ENCODE peak calls at places on chromosome 19, in four cellular contexts. One of them, this sample, is unnamed.

GRCh38 chr19:40798997-40799557 is at the start of gene EGLN2:
- DNase-seq in dorsolateral prefrontal cortex: no peak
- DNase-seq in left ventricle myocardium inferior: no peak
- DNase-seq in cardiac muscle cell: no peak
- DNase-seq in this sample: no peak

GRCh38 chr19:47716270-47716937 is 3.2 kb downstream of the EHD2 start:
- DNase-seq in dorsolateral prefrontal cortex: no peak
- DNase-seq in left ventricle myocardium inferior: no peak
- DNase-seq in cardiac muscle cell: no peak
- DNase-seq in this sample: no peak

GRCh38 chr19:45171211-45171623 is 6.8 kb downstream of the TRAPPC6A start:
- DNase-seq in dorsolateral prefrontal cortex: no peak
- DNase-seq in left ventricle myocardium inferior: no peak
- DNase-seq in cardiac muscle cell: peak; percentile 29
- DNase-seq in this sample: no peak

GRCh38 chr19:11535792-11536595 is 2.7 kb upstream of the CNN1 start:
- DNase-seq in dorsolateral prefrontal cortex: peak; percentile 88
- DNase-seq in left ventricle myocardium inferior: peak; percentile 92
- DNase-seq in cardiac muscle cell: peak; percentile 94
- DNase-seq in this sample: peak; percentile 94

GRCh38 chr19:38057954-38058690 is 151.1 kb downstream of the SIPA1L3 start:
- DNase-seq in dorsolateral prefrontal cortex: no peak
- DNase-seq in left ventricle myocardium inferior: no peak
- DNase-seq in cardiac muscle cell: no peak
- DNase-seq in this sample: no peak

GRCh38 chr19:52398091-52398461 is 427 bp downstream of the ZNF528 start:
- DNase-seq in dorsolateral prefrontal cortex: no peak
- DNase-seq in left ventricle myocardium inferior: no peak
- DNase-seq in cardiac muscle cell: peak; percentile 29
- DNase-seq in this sample: no peak

GRCh38 chr19:18464646-18465045 is 26.7 kb upstream of the ISYNA1 start:
- DNase-seq in dorsolateral prefrontal cortex: peak; percentile 84
- DNase-seq in left ventricle myocardium inferior: peak; percentile 83
- DNase-seq in cardiac muscle cell: peak; percentile 85
- DNase-seq in this sample: no peak

GRCh38 chr19:1416014-1416841 is 8.8 kb downstream of the DAZAP1 start:
- DNase-seq in dorsolateral prefrontal cortex: no peak
- DNase-seq in left ventricle myocardium inferior: no peak
- DNase-seq in cardiac muscle cell: no peak
- DNase-seq in this sample: no peak

GRCh38 chr19:9528757-9529336 is 9.6 kb downstream of the ZNF426 start:
- DNase-seq in dorsolateral prefrontal cortex: no peak
- DNase-seq in left ventricle myocardium inferior: no peak
- DNase-seq in cardiac muscle cell: peak; percentile 6
- DNase-seq in this sample: no peak

GRCh38 chr19:17553256-17553655 is 2.2 kb upstream of the COLGALT1 start:
- DNase-seq in dorsolateral prefrontal cortex: no peak
- DNase-seq in left ventricle myocardium inferior: peak; percentile 73
- DNase-seq in cardiac muscle cell: peak; percentile 98
- DNase-seq in this sample: no peak

GRCh38 chr19:11225815-11226214 is 13.6 kb upstream of the ANGPTL8 start:
- DNase-seq in dorsolateral prefrontal cortex: no peak
- DNase-seq in left ventricle myocardium inferior: no peak
- DNase-seq in cardiac muscle cell: no peak
- DNase-seq in this sample: no peak

GRCh38 chr19:52602931-52603330 is 32.8 kb downstream of the ZNF701 start:
- DNase-seq in dorsolateral prefrontal cortex: no peak
- DNase-seq in left ventricle myocardium inferior: no peak
- DNase-seq in cardiac muscle cell: no peak
- DNase-seq in this sample: no peak

GRCh38 chr19:2887391-2887914 is 13.3 kb upstream of the ZNF57 start:
- DNase-seq in dorsolateral prefrontal cortex: no peak
- DNase-seq in left ventricle myocardium inferior: no peak
- DNase-seq in cardiac muscle cell: peak; percentile 82
- DNase-seq in this sample: no peak

GRCh38 chr19:51668167-51668566 is 21.5 kb upstream of the SIGLEC14 start:
- DNase-seq in dorsolateral prefrontal cortex: no peak
- DNase-seq in left ventricle myocardium inferior: no peak
- DNase-seq in cardiac muscle cell: no peak
- DNase-seq in this sample: no peak

GRCh38 chr19:681029-681626 is 4.9 kb downstream of the FSTL3 start:
- DNase-seq in dorsolateral prefrontal cortex: no peak
- DNase-seq in left ventricle myocardium inferior: peak; percentile 55
- DNase-seq in cardiac muscle cell: no peak
- DNase-seq in this sample: peak; percentile 46

GRCh38 chr19:42563352-42564210 is 31.1 kb downstream of the CEACAM8 start:
- DNase-seq in dorsolateral prefrontal cortex: peak; percentile 28
- DNase-seq in left ventricle myocardium inferior: no peak
- DNase-seq in cardiac muscle cell: peak; percentile 60
- DNase-seq in this sample: no peak

GRCh38 chr19:2494447-2495129 is 18.7 kb downstream of the GADD45B start:
- DNase-seq in dorsolateral prefrontal cortex: peak; percentile 83
- DNase-seq in left ventricle myocardium inferior: peak; percentile 83
- DNase-seq in cardiac muscle cell: peak; percentile 88
- DNase-seq in this sample: peak; percentile 55

GRCh38 chr19:32868206-32868950 is 1.2 kb downstream of the SLC7A9 start:
- DNase-seq in dorsolateral prefrontal cortex: no peak
- DNase-seq in left ventricle myocardium inferior: no peak
- DNase-seq in cardiac muscle cell: no peak
- DNase-seq in this sample: no peak

GRCh38 chr19:46586294-46586693 is 14.8 kb upstream of the CALM3 start:
- DNase-seq in dorsolateral prefrontal cortex: no peak
- DNase-seq in left ventricle myocardium inferior: no peak
- DNase-seq in cardiac muscle cell: no peak
- DNase-seq in this sample: no peak

GRCh38 chr19:16571689-16572331 is 405 bp downstream of the SLC35E1 start:
- DNase-seq in dorsolateral prefrontal cortex: no peak
- DNase-seq in left ventricle myocardium inferior: no peak
- DNase-seq in cardiac muscle cell: peak; percentile 20
- DNase-seq in this sample: no peak

GRCh38 chr19:52369463-52370340 is at the start of gene ZNF880:
- DNase-seq in dorsolateral prefrontal cortex: peak; percentile 93
- DNase-seq in left ventricle myocardium inferior: peak; percentile 95
- DNase-seq in cardiac muscle cell: peak; percentile 96
- DNase-seq in this sample: peak; percentile 93

GRCh38 chr19:17107546-17108452 is 32.2 kb downstream of the MYO9B start:
- DNase-seq in dorsolateral prefrontal cortex: peak; percentile 77
- DNase-seq in left ventricle myocardium inferior: peak; percentile 65
- DNase-seq in cardiac muscle cell: peak; percentile 98
- DNase-seq in this sample: no peak

GRCh38 chr19:35153701-35154534 is 617 bp upstream of the FXYD5 start:
- DNase-seq in dorsolateral prefrontal cortex: no peak
- DNase-seq in left ventricle myocardium inferior: no peak
- DNase-seq in cardiac muscle cell: peak; percentile 48
- DNase-seq in this sample: peak; percentile 63

GRCh38 chr19:35557539-35558399 is 5.7 kb downstream of the ATP4A start:
- DNase-seq in dorsolateral prefrontal cortex: peak; percentile 19
- DNase-seq in left ventricle myocardium inferior: peak; percentile 51
- DNase-seq in cardiac muscle cell: peak; percentile 63
- DNase-seq in this sample: no peak

GRCh38 chr19:16628984-16629691 is 1.1 kb upstream of the MED26 start:
- DNase-seq in dorsolateral prefrontal cortex: no peak
- DNase-seq in left ventricle myocardium inferior: peak; percentile 37
- DNase-seq in cardiac muscle cell: peak; percentile 70
- DNase-seq in this sample: no peak

GRCh38 chr19:4830332-4830731 is 1.2 kb downstream of the TICAM1 start:
- DNase-seq in dorsolateral prefrontal cortex: no peak
- DNase-seq in left ventricle myocardium inferior: no peak
- DNase-seq in cardiac muscle cell: no peak
- DNase-seq in this sample: no peak

GRCh38 chr19:4831351-4832340 is at the start of gene TICAM1:
- DNase-seq in dorsolateral prefrontal cortex: peak; percentile 54
- DNase-seq in left ventricle myocardium inferior: peak; percentile 83
- DNase-seq in cardiac muscle cell: peak; percentile 70
- DNase-seq in this sample: peak; percentile 78

GRCh38 chr19:4830768-4831265 is 695 bp downstream of the TICAM1 start:
- DNase-seq in dorsolateral prefrontal cortex: no peak
- DNase-seq in left ventricle myocardium inferior: no peak
- DNase-seq in cardiac muscle cell: no peak
- DNase-seq in this sample: no peak

GRCh38 chr19:4832776-4833175 is 1.3 kb upstream of the TICAM1 start:
- DNase-seq in dorsolateral prefrontal cortex: no peak
- DNase-seq in left ventricle myocardium inferior: no peak
- DNase-seq in cardiac muscle cell: no peak
- DNase-seq in this sample: no peak

GRCh38 chr19:4829001-4829712 is 2.4 kb downstream of the TICAM1 start:
- DNase-seq in dorsolateral prefrontal cortex: no peak
- DNase-seq in left ventricle myocardium inferior: no peak
- DNase-seq in cardiac muscle cell: no peak
- DNase-seq in this sample: no peak
- TF ChIP-seq CTCF in dorsolateral prefrontal cortex: no peak
- TF ChIP-seq CTCF in left ventricle myocardium inferior: no peak
- TF ChIP-seq CTCF in cardiac muscle cell: no peak
- TF ChIP-seq CTCF in this sample: no peak

GRCh38 chr19:39197808-39198207 is 1.0 kb downstream of the NCCRP1 start:
- DNase-seq in dorsolateral prefrontal cortex: no peak
- DNase-seq in left ventricle myocardium inferior: no peak
- DNase-seq in cardiac muscle cell: no peak
- DNase-seq in this sample: no peak
- TF ChIP-seq CTCF in dorsolateral prefrontal cortex: no peak
- TF ChIP-seq CTCF in left ventricle myocardium inferior: no peak
- TF ChIP-seq CTCF in cardiac muscle cell: no peak
- TF ChIP-seq CTCF in this sample: no peak

DNA sequence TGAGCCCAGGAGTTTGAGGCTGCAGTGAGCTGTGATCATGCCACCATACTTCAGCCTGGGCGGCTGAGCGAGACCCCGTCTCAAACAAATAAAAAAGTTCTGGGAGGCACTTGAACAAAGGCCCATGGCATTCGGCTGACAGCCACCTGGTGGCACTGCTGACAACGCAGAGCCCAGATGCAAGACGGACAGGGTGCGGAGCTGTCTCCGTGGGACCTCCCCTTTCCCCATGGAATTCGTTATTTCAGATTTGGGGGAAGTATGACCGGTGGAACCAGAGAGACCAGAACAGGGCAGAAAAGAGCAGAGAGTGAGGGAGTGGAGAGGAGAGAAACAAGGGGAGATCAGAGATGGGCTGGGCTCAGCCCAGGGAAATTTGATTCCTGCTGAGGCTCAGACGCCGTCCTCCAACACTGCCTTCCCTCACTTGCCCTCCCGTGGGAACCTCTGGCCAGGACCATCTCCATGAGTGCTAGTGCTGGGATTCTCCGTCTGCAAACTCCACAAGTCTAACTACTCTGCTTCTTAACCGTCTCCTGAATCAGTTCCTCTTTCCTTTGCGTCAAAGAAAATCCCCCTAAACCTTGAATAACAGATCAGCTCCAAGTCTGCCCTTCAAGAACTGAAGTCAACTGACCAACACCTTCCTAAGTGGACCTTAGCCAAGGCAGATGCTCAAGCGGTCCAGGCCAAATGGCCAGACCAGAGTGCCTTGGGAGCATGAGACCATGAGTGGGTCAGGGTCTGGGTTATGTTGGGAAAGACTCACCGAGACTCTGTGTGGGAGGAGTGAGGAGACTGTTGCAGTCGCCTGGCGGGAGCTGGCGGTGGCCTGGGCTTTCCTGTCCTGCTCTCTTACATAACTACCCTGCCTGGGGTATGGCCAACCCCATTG is 11.9 kb upstream of the ATF5 start:
- DNase-seq in dorsolateral prefrontal cortex: no peak
- DNase-seq in left ventricle myocardium inferior: no peak
- DNase-seq in cardiac muscle cell: no peak
- DNase-seq in this sample: no peak
- TF ChIP-seq CTCF in dorsolateral prefrontal cortex: no peak
- TF ChIP-seq CTCF in left ventricle myocardium inferior: no peak
- TF ChIP-seq CTCF in cardiac muscle cell: no peak
- TF ChIP-seq CTCF in this sample: no peak

GRCh38 chr19:48740705-48741030 is 258 bp upstream of the RASIP1 start:
- DNase-seq in dorsolateral prefrontal cortex: no peak
- DNase-seq in left ventricle myocardium inferior: no peak
- DNase-seq in cardiac muscle cell: no peak
- DNase-seq in this sample: no peak

GRCh38 chr19:48739400-48739825 is 997 bp downstream of the RASIP1 start:
- DNase-seq in dorsolateral prefrontal cortex: no peak
- DNase-seq in left ventricle myocardium inferior: no peak
- DNase-seq in cardiac muscle cell: no peak
- DNase-seq in this sample: no peak

GRCh38 chr19:48739835-48740704 is at the start of gene RASIP1:
- DNase-seq in dorsolateral prefrontal cortex: no peak
- DNase-seq in left ventricle myocardium inferior: peak; percentile 68
- DNase-seq in cardiac muscle cell: no peak
- DNase-seq in this sample: no peak

GRCh38 chr19:48737360-48737998 is 2.9 kb downstream of the RASIP1 start:
- DNase-seq in dorsolateral prefrontal cortex: no peak
- DNase-seq in left ventricle myocardium inferior: no peak
- DNase-seq in cardiac muscle cell: peak; percentile 33
- DNase-seq in this sample: no peak

DNA sequence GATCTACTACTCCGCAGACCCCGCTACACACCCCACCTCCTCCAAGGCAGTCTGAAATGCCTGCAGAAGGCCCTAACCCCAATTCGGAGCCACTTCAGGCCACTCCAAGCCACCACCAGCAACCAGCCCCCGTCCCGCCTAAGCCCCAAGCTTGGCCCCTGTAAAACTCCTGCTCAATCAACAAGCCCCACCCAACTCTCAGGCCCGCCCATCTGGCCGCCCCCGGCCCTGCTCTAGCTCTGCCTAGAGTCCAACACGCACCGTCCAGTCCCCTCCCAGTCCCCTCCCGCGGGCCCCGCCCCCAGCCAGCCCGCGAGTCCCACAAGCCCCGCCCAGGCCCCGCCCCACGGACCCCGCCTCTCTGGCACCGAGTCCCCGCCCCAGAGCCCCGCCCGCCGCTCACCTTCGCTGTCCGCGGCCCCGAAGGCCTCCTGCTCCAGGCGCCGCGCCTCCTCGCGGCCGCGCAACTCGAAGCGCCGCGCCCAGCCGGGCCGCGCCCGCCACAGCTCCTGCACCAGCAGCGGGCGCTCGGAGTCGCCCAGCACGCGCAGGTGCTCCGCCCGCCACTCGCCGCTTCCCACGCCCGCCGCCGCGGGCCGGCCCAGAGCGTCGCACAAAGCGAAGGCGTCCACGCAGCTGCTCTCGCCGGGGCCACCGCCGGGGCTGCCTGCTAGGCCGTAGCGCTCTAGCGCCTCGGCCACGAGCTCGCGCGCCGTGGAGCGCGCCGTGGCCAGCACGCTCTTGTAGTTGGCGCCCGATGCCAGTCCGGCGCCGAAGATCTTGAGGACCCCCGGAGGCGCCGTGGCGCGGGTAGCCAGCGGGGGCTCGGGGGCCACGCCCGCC is 1.6 kb downstream of the RASIP1 start:
- DNase-seq in dorsolateral prefrontal cortex: peak; percentile 88
- DNase-seq in left ventricle myocardium inferior: peak; percentile 94
- DNase-seq in cardiac muscle cell: peak; percentile 88
- DNase-seq in this sample: peak; percentile 71
- TF ChIP-seq CTCF in dorsolateral prefrontal cortex: no peak
- TF ChIP-seq CTCF in left ventricle myocardium inferior: peak; percentile 64
- TF ChIP-seq CTCF in cardiac muscle cell: peak; percentile 17
- TF ChIP-seq CTCF in this sample: no peak

GRCh38 chr19:13804830-13805683 is 9.8 kb downstream of the ZSWIM4 start:
- DNase-seq in dorsolateral prefrontal cortex: peak; percentile 30
- DNase-seq in left ventricle myocardium inferior: no peak
- DNase-seq in cardiac muscle cell: no peak
- DNase-seq in this sample: no peak
- TF ChIP-seq CTCF in dorsolateral prefrontal cortex: no peak
- TF ChIP-seq CTCF in left ventricle myocardium inferior: peak; percentile 68
- TF ChIP-seq CTCF in cardiac muscle cell: peak; percentile 32
- TF ChIP-seq CTCF in this sample: no peak